ENCODE peak calls at places on chromosomes 16 and 17, in seven cellular contexts. One of them, this sample, is unnamed.

GRCh38 chr17:15368605-15369004 is 27.2 kb upstream of the TEKT3 start:
- DNase-seq in T-helper 17 cell: no peak
- DNase-seq in heart left ventricle: no peak
- DNase-seq in NCI-H1417: no peak
- DNase-seq in NCI-H2171 treated with DMSO at 0.1 percent for 48 hours: no peak
- DNase-seq in stimulated activated CD4-positive, alpha-beta T cell treated with anti-CD3 and anti-CD28 coated beads, TNF-alpha, amount 100 ng/mL, for 1 hour: no peak
- DNase-seq in iPS-NIHi11: no peak
- DNase-seq in this sample: no peak

GRCh38 chr16:68490829-68491575 is 42.7 kb upstream of the SMPD3 start:
- DNase-seq in NCI-H1417: peak; percentile 63
- DNase-seq in heart left ventricle: no peak
- DNase-seq in T-helper 17 cell: no peak
- DNase-seq in NCI-H2171 treated with DMSO at 0.1 percent for 48 hours: peak; percentile 10
- DNase-seq in stimulated activated CD4-positive, alpha-beta T cell treated with anti-CD3 and anti-CD28 coated beads, TNF-alpha, amount 100 ng/mL, for 1 hour: no peak
- DNase-seq in iPS-NIHi11: peak; percentile 78
- DNase-seq in this sample: peak; percentile 52

GRCh38 chr17:57739402-57740224 is 5.5 kb downstream of the CCDC182 start:
- DNase-seq in T-helper 17 cell: no peak
- DNase-seq in stimulated activated CD4-positive, alpha-beta T cell treated with anti-CD3 and anti-CD28 coated beads, TNF-alpha, amount 100 ng/mL, for 1 hour: no peak
- DNase-seq in NCI-H2171 treated with DMSO at 0.1 percent for 48 hours: peak; percentile 85
- DNase-seq in heart left ventricle: no peak
- DNase-seq in NCI-H1417: peak; percentile 35
- DNase-seq in iPS-NIHi11: peak; percentile 56
- DNase-seq in this sample: peak; percentile 13

GRCh38 chr17:76196675-76197074 is 43.6 kb downstream of the RNF157 start:
- DNase-seq in iPS-NIHi11: no peak
- DNase-seq in T-helper 17 cell: no peak
- DNase-seq in heart left ventricle: peak; percentile 40
- DNase-seq in NCI-H2171 treated with DMSO at 0.1 percent for 48 hours: peak; percentile 58
- DNase-seq in NCI-H1417: no peak
- DNase-seq in stimulated activated CD4-positive, alpha-beta T cell treated with anti-CD3 and anti-CD28 coated beads, TNF-alpha, amount 100 ng/mL, for 1 hour: no peak
- DNase-seq in this sample: no peak

GRCh38 chr17:1367351-1367745 is 32.7 kb downstream of the YWHAE start:
- DNase-seq in heart left ventricle: peak; percentile 3
- DNase-seq in NCI-H1417: no peak
- DNase-seq in T-helper 17 cell: no peak
- DNase-seq in NCI-H2171 treated with DMSO at 0.1 percent for 48 hours: no peak
- DNase-seq in stimulated activated CD4-positive, alpha-beta T cell treated with anti-CD3 and anti-CD28 coated beads, TNF-alpha, amount 100 ng/mL, for 1 hour: no peak
- DNase-seq in iPS-NIHi11: no peak
- DNase-seq in this sample: no peak

GRCh38 chr17:66702106-66702936 is 132.6 kb upstream of the CACNG5 start:
- DNase-seq in iPS-NIHi11: no peak
- DNase-seq in NCI-H2171 treated with DMSO at 0.1 percent for 48 hours: no peak
- DNase-seq in T-helper 17 cell: no peak
- DNase-seq in heart left ventricle: no peak
- DNase-seq in NCI-H1417: no peak
- DNase-seq in stimulated activated CD4-positive, alpha-beta T cell treated with anti-CD3 and anti-CD28 coated beads, TNF-alpha, amount 100 ng/mL, for 1 hour: no peak
- DNase-seq in this sample: peak; percentile 72

GRCh38 chr17:73697872-73698271 is 53.6 kb upstream of the SDK2 start:
- DNase-seq in NCI-H2171 treated with DMSO at 0.1 percent for 48 hours: peak; percentile 13
- DNase-seq in heart left ventricle: no peak
- DNase-seq in stimulated activated CD4-positive, alpha-beta T cell treated with anti-CD3 and anti-CD28 coated beads, TNF-alpha, amount 100 ng/mL, for 1 hour: no peak
- DNase-seq in T-helper 17 cell: no peak
- DNase-seq in NCI-H1417: peak; percentile 68
- DNase-seq in iPS-NIHi11: peak; percentile 65
- DNase-seq in this sample: no peak

GRCh38 chr16:81136331-81137011 is 40.3 kb upstream of the GCSH start:
- DNase-seq in NCI-H2171 treated with DMSO at 0.1 percent for 48 hours: no peak
- DNase-seq in NCI-H1417: no peak
- DNase-seq in heart left ventricle: no peak
- DNase-seq in stimulated activated CD4-positive, alpha-beta T cell treated with anti-CD3 and anti-CD28 coated beads, TNF-alpha, amount 100 ng/mL, for 1 hour: no peak
- DNase-seq in T-helper 17 cell: no peak
- DNase-seq in iPS-NIHi11: no peak
- DNase-seq in this sample: no peak

GRCh38 chr16:29926675-29927522 is 873 bp upstream of the KCTD13 start:
- DNase-seq in heart left ventricle: no peak
- DNase-seq in NCI-H2171 treated with DMSO at 0.1 percent for 48 hours: peak; percentile 52
- DNase-seq in iPS-NIHi11: peak; percentile 44
- DNase-seq in NCI-H1417: peak; percentile 63
- DNase-seq in T-helper 17 cell: no peak
- DNase-seq in stimulated activated CD4-positive, alpha-beta T cell treated with anti-CD3 and anti-CD28 coated beads, TNF-alpha, amount 100 ng/mL, for 1 hour: no peak
- DNase-seq in this sample: no peak

GRCh38 chr16:59632266-59632855 is 898.2 kb upstream of the GOT2 start:
- DNase-seq in T-helper 17 cell: no peak
- DNase-seq in iPS-NIHi11: no peak
- DNase-seq in NCI-H2171 treated with DMSO at 0.1 percent for 48 hours: no peak
- DNase-seq in heart left ventricle: no peak
- DNase-seq in stimulated activated CD4-positive, alpha-beta T cell treated with anti-CD3 and anti-CD28 coated beads, TNF-alpha, amount 100 ng/mL, for 1 hour: no peak
- DNase-seq in NCI-H1417: no peak
- DNase-seq in this sample: no peak

GRCh38 chr17:81384929-81385319 is 10.3 kb upstream of the BAHCC1 start:
- DNase-seq in NCI-H2171 treated with DMSO at 0.1 percent for 48 hours: no peak
- DNase-seq in iPS-NIHi11: no peak
- DNase-seq in NCI-H1417: no peak
- DNase-seq in heart left ventricle: no peak
- DNase-seq in stimulated activated CD4-positive, alpha-beta T cell treated with anti-CD3 and anti-CD28 coated beads, TNF-alpha, amount 100 ng/mL, for 1 hour: no peak
- DNase-seq in T-helper 17 cell: no peak
- DNase-seq in this sample: no peak

GRCh38 chr17:32289454-32289853 is 23.8 kb downstream of the RHBDL3 start:
- DNase-seq in T-helper 17 cell: no peak
- DNase-seq in iPS-NIHi11: no peak
- DNase-seq in stimulated activated CD4-positive, alpha-beta T cell treated with anti-CD3 and anti-CD28 coated beads, TNF-alpha, amount 100 ng/mL, for 1 hour: no peak
- DNase-seq in NCI-H1417: no peak
- DNase-seq in heart left ventricle: no peak
- DNase-seq in NCI-H2171 treated with DMSO at 0.1 percent for 48 hours: no peak
- DNase-seq in this sample: no peak

GRCh38 chr16:58426095-58426494 is 33.8 kb downstream of the GINS3 start:
- DNase-seq in stimulated activated CD4-positive, alpha-beta T cell treated with anti-CD3 and anti-CD28 coated beads, TNF-alpha, amount 100 ng/mL, for 1 hour: no peak
- DNase-seq in NCI-H1417: no peak
- DNase-seq in iPS-NIHi11: no peak
- DNase-seq in T-helper 17 cell: no peak
- DNase-seq in heart left ventricle: peak; percentile 24
- DNase-seq in NCI-H2171 treated with DMSO at 0.1 percent for 48 hours: peak; percentile 28
- DNase-seq in this sample: no peak

GRCh38 chr16:10031473-10031872 is 150.8 kb downstream of the GRIN2A start:
- DNase-seq in stimulated activated CD4-positive, alpha-beta T cell treated with anti-CD3 and anti-CD28 coated beads, TNF-alpha, amount 100 ng/mL, for 1 hour: no peak
- DNase-seq in NCI-H1417: no peak
- DNase-seq in NCI-H2171 treated with DMSO at 0.1 percent for 48 hours: no peak
- DNase-seq in iPS-NIHi11: no peak
- DNase-seq in T-helper 17 cell: no peak
- DNase-seq in heart left ventricle: no peak
- DNase-seq in this sample: no peak

GRCh38 chr16:51723016-51723724 is 572.1 kb upstream of the SALL1 start:
- DNase-seq in stimulated activated CD4-positive, alpha-beta T cell treated with anti-CD3 and anti-CD28 coated beads, TNF-alpha, amount 100 ng/mL, for 1 hour: no peak
- DNase-seq in heart left ventricle: no peak
- DNase-seq in NCI-H1417: no peak
- DNase-seq in NCI-H2171 treated with DMSO at 0.1 percent for 48 hours: no peak
- DNase-seq in T-helper 17 cell: no peak
- DNase-seq in iPS-NIHi11: no peak
- DNase-seq in this sample: no peak

GRCh38 chr16:73095142-73095791 is 47.3 kb upstream of the ZFHX3 start:
- DNase-seq in T-helper 17 cell: no peak
- DNase-seq in heart left ventricle: no peak
- DNase-seq in NCI-H1417: peak; percentile 38
- DNase-seq in stimulated activated CD4-positive, alpha-beta T cell treated with anti-CD3 and anti-CD28 coated beads, TNF-alpha, amount 100 ng/mL, for 1 hour: no peak
- DNase-seq in NCI-H2171 treated with DMSO at 0.1 percent for 48 hours: peak; percentile 28
- DNase-seq in iPS-NIHi11: no peak
- DNase-seq in this sample: no peak

GRCh38 chr16:73878616-73879015 is 418.0 kb upstream of the PSMD7 start:
- DNase-seq in stimulated activated CD4-positive, alpha-beta T cell treated with anti-CD3 and anti-CD28 coated beads, TNF-alpha, amount 100 ng/mL, for 1 hour: no peak
- DNase-seq in NCI-H2171 treated with DMSO at 0.1 percent for 48 hours: peak; percentile 69
- DNase-seq in NCI-H1417: peak; percentile 18
- DNase-seq in heart left ventricle: no peak
- DNase-seq in T-helper 17 cell: no peak
- DNase-seq in iPS-NIHi11: peak; percentile 25
- DNase-seq in this sample: peak; percentile 32

GRCh38 chr17:65814418-65814817 is 253.0 kb upstream of the AXIN2 start:
- DNase-seq in stimulated activated CD4-positive, alpha-beta T cell treated with anti-CD3 and anti-CD28 coated beads, TNF-alpha, amount 100 ng/mL, for 1 hour: no peak
- DNase-seq in NCI-H1417: no peak
- DNase-seq in iPS-NIHi11: no peak
- DNase-seq in heart left ventricle: no peak
- DNase-seq in T-helper 17 cell: no peak
- DNase-seq in NCI-H2171 treated with DMSO at 0.1 percent for 48 hours: no peak
- DNase-seq in this sample: no peak

GRCh38 chr17:50560185-50560824 is at the start of gene CACNA1G:
- DNase-seq in NCI-H2171 treated with DMSO at 0.1 percent for 48 hours: peak; percentile 80
- DNase-seq in stimulated activated CD4-positive, alpha-beta T cell treated with anti-CD3 and anti-CD28 coated beads, TNF-alpha, amount 100 ng/mL, for 1 hour: peak; percentile 60
- DNase-seq in T-helper 17 cell: peak; percentile 82
- DNase-seq in NCI-H1417: peak; percentile 77
- DNase-seq in iPS-NIHi11: peak; percentile 96
- DNase-seq in heart left ventricle: peak; percentile 92
- DNase-seq in this sample: no peak

GRCh38 chr16:88759245-88759975 is 25.6 kb downstream of the PIEZO1 start:
- DNase-seq in stimulated activated CD4-positive, alpha-beta T cell treated with anti-CD3 and anti-CD28 coated beads, TNF-alpha, amount 100 ng/mL, for 1 hour: peak; percentile 31
- DNase-seq in heart left ventricle: no peak
- DNase-seq in NCI-H2171 treated with DMSO at 0.1 percent for 48 hours: no peak
- DNase-seq in NCI-H1417: no peak
- DNase-seq in iPS-NIHi11: peak; percentile 72
- DNase-seq in T-helper 17 cell: peak; percentile 24
- DNase-seq in this sample: no peak

GRCh38 chr16:53775821-53776431 is 72.0 kb downstream of the FTO start:
- DNase-seq in stimulated activated CD4-positive, alpha-beta T cell treated with anti-CD3 and anti-CD28 coated beads, TNF-alpha, amount 100 ng/mL, for 1 hour: no peak
- DNase-seq in NCI-H2171 treated with DMSO at 0.1 percent for 48 hours: no peak
- DNase-seq in NCI-H1417: no peak
- DNase-seq in iPS-NIHi11: no peak
- DNase-seq in heart left ventricle: peak; percentile 30
- DNase-seq in T-helper 17 cell: no peak
- DNase-seq in this sample: no peak

GRCh38 chr16:52578007-52578828 is 31.3 kb upstream of the TOX3 start:
- DNase-seq in heart left ventricle: no peak
- DNase-seq in stimulated activated CD4-positive, alpha-beta T cell treated with anti-CD3 and anti-CD28 coated beads, TNF-alpha, amount 100 ng/mL, for 1 hour: no peak
- DNase-seq in T-helper 17 cell: no peak
- DNase-seq in NCI-H2171 treated with DMSO at 0.1 percent for 48 hours: no peak
- DNase-seq in iPS-NIHi11: no peak
- DNase-seq in NCI-H1417: no peak
- DNase-seq in this sample: no peak

GRCh38 chr16:50836121-50836541 is 94.2 kb downstream of the CYLD start:
- DNase-seq in iPS-NIHi11: no peak
- DNase-seq in NCI-H1417: no peak
- DNase-seq in NCI-H2171 treated with DMSO at 0.1 percent for 48 hours: no peak
- DNase-seq in heart left ventricle: no peak
- DNase-seq in T-helper 17 cell: no peak
- DNase-seq in stimulated activated CD4-positive, alpha-beta T cell treated with anti-CD3 and anti-CD28 coated beads, TNF-alpha, amount 100 ng/mL, for 1 hour: no peak
- DNase-seq in this sample: no peak

GRCh38 chr16:1991588-1992474 is 2.1 kb downstream of the SYNGR3 start:
- DNase-seq in iPS-NIHi11: peak; percentile 98
- DNase-seq in NCI-H2171 treated with DMSO at 0.1 percent for 48 hours: no peak
- DNase-seq in NCI-H1417: no peak
- DNase-seq in stimulated activated CD4-positive, alpha-beta T cell treated with anti-CD3 and anti-CD28 coated beads, TNF-alpha, amount 100 ng/mL, for 1 hour: peak; percentile 97
- DNase-seq in heart left ventricle: peak; percentile 92
- DNase-seq in T-helper 17 cell: peak; percentile 97
- DNase-seq in this sample: no peak

GRCh38 chr16:55470533-55471371 is 8.2 kb upstream of the MMP2 start:
- DNase-seq in NCI-H2171 treated with DMSO at 0.1 percent for 48 hours: peak; percentile 28
- DNase-seq in iPS-NIHi11: no peak
- DNase-seq in T-helper 17 cell: no peak
- DNase-seq in heart left ventricle: no peak
- DNase-seq in NCI-H1417: peak; percentile 3
- DNase-seq in stimulated activated CD4-positive, alpha-beta T cell treated with anti-CD3 and anti-CD28 coated beads, TNF-alpha, amount 100 ng/mL, for 1 hour: no peak
- DNase-seq in this sample: no peak

GRCh38 chr17:39916918-39917317 is 1.5 kb downstream of the GSDMB start:
- DNase-seq in stimulated activated CD4-positive, alpha-beta T cell treated with anti-CD3 and anti-CD28 coated beads, TNF-alpha, amount 100 ng/mL, for 1 hour: no peak
- DNase-seq in heart left ventricle: no peak
- DNase-seq in NCI-H2171 treated with DMSO at 0.1 percent for 48 hours: peak; percentile 14
- DNase-seq in iPS-NIHi11: peak; percentile 35
- DNase-seq in T-helper 17 cell: no peak
- DNase-seq in NCI-H1417: no peak
- DNase-seq in this sample: no peak

This sample was measured in Panc1.